ENCODE peak calls at places on chromosomes 13 and 19, in four cellular contexts. I, D, S and V are unnamed samples.

GRCh38 chr19:16274466-16274865 is 50.2 kb upstream of the KLF2 start:
- DNase-seq in I (no peak), D (peak; percentile 67), S (peak; percentile 37), V (no peak)

GRCh38 chr13:83620535-83621220 is 261.6 kb downstream of the SLITRK1 start:
- DNase-seq in I (no peak), D (no peak), S (peak; percentile 73), V (no peak)

GRCh38 chr19:35793381-35794165 is 18.2 kb downstream of the ARHGAP33 start:
- DNase-seq in I (no peak), D (no peak), S (peak; percentile 55), V (no peak)

GRCh38 chr19:3094638-3095374 is 644 bp downstream of the GNA11 start:
- DNase-seq in I (peak; percentile 48), D (no peak), S (peak; percentile 55), V (peak; percentile 60)

GRCh38 chr19:15402411-15403150 is 16.2 kb downstream of the AKAP8L start:
- DNase-seq in I (no peak), D (no peak), S (no peak), V (no peak)

GRCh38 chr13:75181906-75182305 is 300.1 kb downstream of the TBC1D4 start:
- DNase-seq in I (no peak), D (no peak), S (peak; percentile 74), V (no peak)

GRCh38 chr13:112322562-112322961 is 53.6 kb upstream of the SPACA7 start:
- DNase-seq in I (no peak), D (no peak), S (no peak), V (no peak)

GRCh38 chr13:72648513-72649065 is 78.8 kb downstream of the MZT1 start:
- DNase-seq in I (no peak), D (no peak), S (no peak), V (no peak)

GRCh38 chr19:12202250-12202649 is 39.4 kb downstream of the ZNF136 start:
- DNase-seq in I (peak; percentile 39), D (no peak), S (peak; percentile 3), V (no peak)

GRCh38 chr13:72820156-72820897 is 38.4 kb downstream of the PIBF1 start:
- DNase-seq in I (no peak), D (no peak), S (peak; percentile 54), V (no peak)

GRCh38 chr13:49953560-49953959 is 17.4 kb upstream of the SPRYD7 start:
- DNase-seq in I (no peak), D (no peak), S (no peak), V (no peak)

GRCh38 chr19:44789943-44790467 is 12.3 kb downstream of the CBLC start:
- DNase-seq in I (no peak), D (no peak), S (no peak), V (no peak)

GRCh38 chr19:40539070-40539469 is 37.6 kb upstream of the SHKBP1 start:
- DNase-seq in I (no peak), D (no peak), S (no peak), V (no peak)

GRCh38 chr13:47835470-47836228 is 165.4 kb downstream of the SUCLA2 start:
- DNase-seq in I (no peak), D (no peak), S (peak; percentile 6), V (no peak)

GRCh38 chr19:13978306-13978705 is 26.0 kb downstream of the DCAF15 start:
- DNase-seq in I (no peak), D (peak; percentile 86), S (peak; percentile 68), V (no peak)

GRCh38 chr19:33248553-33248953 is 22.9 kb upstream of the SLC7A10 start:
- DNase-seq in I (no peak), D (no peak), S (no peak), V (no peak)

GRCh38 chr13:34863360-34864135 is 78.5 kb upstream of the NBEA start:
- DNase-seq in I (no peak), D (no peak), S (peak; percentile 92), V (no peak)

GRCh38 chr13:103002279-103002678 is 63.9 kb downstream of the SLC10A2 start:
- DNase-seq in I (no peak), D (no peak), S (no peak), V (no peak)

GRCh38 chr13:75072368-75072767 is 409.6 kb downstream of the TBC1D4 start:
- DNase-seq in I (no peak), D (no peak), S (no peak), V (no peak)

GRCh38 chr13:66040506-66040905 is 1189.6 kb downstream of the PCDH9 start:
- DNase-seq in I (no peak), D (no peak), S (no peak), V (no peak)

GRCh38 chr19:42254083-42254849 is 662 bp downstream of the ERF start:
- DNase-seq in I (peak; percentile 83), D (peak; percentile 79), S (peak; percentile 76), V (peak; percentile 81)

GRCh38 chr13:105338044-105338443 is 1197.4 kb downstream of the EFNB2 start:
- DNase-seq in I (no peak), D (no peak), S (no peak), V (no peak)

GRCh38 chr13:26254583-26255102 is 714 bp downstream of the CDK8 start:
- DNase-seq in I (peak; percentile 70), D (peak; percentile 29), S (peak; percentile 60), V (peak; percentile 69)

GRCh38 chr19:19742773-19743172 is 9.9 kb upstream of the ZNF14 start:
- DNase-seq in I (no peak), D (no peak), S (no peak), V (no peak)

GRCh38 chr19:50252111-50252886 is 48.9 kb downstream of the MYH14 start:
- DNase-seq in I (peak; percentile 29), D (no peak), S (peak; percentile 6), V (peak; percentile 43)

GRCh38 chr13:19927117-19927734 is 31.3 kb upstream of the ZMYM2 start:
- DNase-seq in I (no peak), D (no peak), S (peak; percentile 47), V (peak; percentile 49)

GRCh38 chr19:43814663-43815352 is 12.3 kb upstream of the ZNF283 start:
- DNase-seq in I (no peak), D (no peak), S (no peak), V (no peak)

GRCh38 chr13:111514646-111515617 is 194.5 kb downstream of the TEX29 start:
- DNase-seq in I (no peak), D (no peak), S (no peak), V (no peak)

GRCh38 chr19:48044561-48044960 is 682 bp upstream of the CABP5 start:
- DNase-seq in I (no peak), D (no peak), S (peak; percentile 6), V (no peak)

GRCh38 chr13:113008841-113009240 is 39.8 kb downstream of the MCF2L start:
- DNase-seq in I (no peak), D (no peak), S (no peak), V (no peak)

GRCh38 chr13:72565893-72566292 is 161.5 kb downstream of the MZT1 start:
- DNase-seq in I (no peak), D (no peak), S (peak; percentile 1), V (peak; percentile 21)

DNA sequence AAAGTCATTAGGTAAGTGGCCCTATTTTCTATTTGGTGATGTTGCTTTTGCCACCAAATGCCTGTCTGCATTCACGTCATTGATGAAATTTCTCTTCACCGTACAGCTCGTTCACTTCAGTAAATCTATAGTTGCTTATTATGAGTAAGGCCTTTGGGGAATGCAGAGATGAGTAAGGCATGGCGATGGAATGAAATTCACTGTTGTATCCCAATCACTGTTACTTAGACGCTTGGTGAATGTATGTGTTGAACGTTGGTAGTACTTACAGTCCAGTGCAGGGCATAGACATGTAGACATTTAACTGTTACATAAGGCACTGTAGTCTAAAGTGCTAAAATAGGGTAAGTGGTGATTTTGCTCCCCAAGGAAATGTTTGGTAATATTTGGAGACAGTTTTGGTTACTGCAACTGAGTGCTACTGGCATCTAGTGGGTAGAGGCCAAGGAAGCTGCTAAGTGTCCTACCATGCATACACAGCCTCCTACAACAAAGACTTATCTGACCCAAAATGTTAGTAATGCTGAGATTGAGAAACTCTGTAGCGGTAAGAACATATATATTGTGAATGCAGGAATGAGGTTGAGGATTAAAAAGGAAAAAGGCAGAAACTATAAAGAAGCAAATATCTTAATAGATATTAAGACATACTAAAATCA is 5.8 kb downstream of the AKAP11 start:
- DNase-seq in I (no peak), D (no peak), S (no peak), V (peak; percentile 38)
- H3K4me3 ChIP-seq in I (no peak overlapping the region), D (no peak overlapping the region), S (no peak overlapping the region), V (peak overlapping the region; percentile 98)

GRCh38 chr19:8335343-8336071 is 7.6 kb downstream of the KANK3 start:
- DNase-seq in I (no peak), D (no peak), S (no peak), V (peak; percentile 35)
- TF ChIP-seq CTCF in I (no peak), D (no peak), S (no peak), V (peak; percentile 23)

DNA sequence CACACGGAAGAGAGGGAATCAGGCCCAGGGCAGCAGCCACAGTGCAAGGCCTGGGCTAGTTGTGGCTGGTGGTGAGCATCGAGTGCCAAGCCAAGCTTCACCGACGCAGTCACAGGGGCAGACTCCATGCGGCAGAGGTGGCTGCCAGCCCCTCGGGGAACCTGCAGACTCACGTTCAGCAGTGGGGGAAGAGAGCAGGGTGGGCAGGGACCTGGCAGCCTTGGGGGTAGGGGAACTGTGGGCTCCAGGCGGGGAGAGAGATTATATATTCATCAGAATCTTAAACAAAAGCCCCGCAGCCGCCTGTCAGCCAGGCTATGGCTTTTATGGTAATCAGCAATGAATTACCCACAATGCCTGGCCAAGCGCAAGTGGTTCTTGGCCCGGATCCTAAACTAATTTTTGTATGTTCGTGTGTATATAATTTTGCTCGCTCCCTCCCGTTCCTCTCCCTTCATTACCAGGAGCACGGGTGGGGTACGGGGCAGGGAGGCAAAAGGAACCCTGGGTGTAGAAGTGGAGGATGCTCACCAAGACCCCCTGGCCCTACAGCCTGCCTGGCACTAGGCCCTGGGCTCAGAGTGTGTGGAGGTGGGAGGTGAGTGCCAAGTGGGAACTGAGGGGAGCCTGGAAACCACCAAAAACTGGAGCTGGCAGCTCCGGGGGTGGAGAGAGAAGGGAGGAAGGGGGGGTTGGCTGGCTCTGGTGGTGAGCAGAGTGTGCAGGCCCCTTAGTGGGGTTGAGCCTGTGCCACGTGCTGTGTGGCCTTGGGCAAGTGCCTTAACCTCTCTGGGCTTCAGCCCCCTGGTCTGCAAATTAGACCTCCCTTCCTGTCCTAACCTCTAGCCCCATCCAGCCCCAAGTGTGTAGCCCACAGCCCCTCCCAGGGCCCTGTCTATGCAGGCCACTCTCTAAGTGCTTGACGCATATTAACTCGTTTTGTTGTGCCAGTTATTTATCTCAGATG is 31.9 kb downstream of the PTPRS start:
- DNase-seq in I (no peak), D (peak; percentile 80), S (peak; percentile 50), V (no peak)
- H3K4me3 ChIP-seq in I (no peak overlapping the region), D (peak overlapping the region; percentile 10), S (no peak overlapping the region), V (no peak overlapping the region)

DNA sequence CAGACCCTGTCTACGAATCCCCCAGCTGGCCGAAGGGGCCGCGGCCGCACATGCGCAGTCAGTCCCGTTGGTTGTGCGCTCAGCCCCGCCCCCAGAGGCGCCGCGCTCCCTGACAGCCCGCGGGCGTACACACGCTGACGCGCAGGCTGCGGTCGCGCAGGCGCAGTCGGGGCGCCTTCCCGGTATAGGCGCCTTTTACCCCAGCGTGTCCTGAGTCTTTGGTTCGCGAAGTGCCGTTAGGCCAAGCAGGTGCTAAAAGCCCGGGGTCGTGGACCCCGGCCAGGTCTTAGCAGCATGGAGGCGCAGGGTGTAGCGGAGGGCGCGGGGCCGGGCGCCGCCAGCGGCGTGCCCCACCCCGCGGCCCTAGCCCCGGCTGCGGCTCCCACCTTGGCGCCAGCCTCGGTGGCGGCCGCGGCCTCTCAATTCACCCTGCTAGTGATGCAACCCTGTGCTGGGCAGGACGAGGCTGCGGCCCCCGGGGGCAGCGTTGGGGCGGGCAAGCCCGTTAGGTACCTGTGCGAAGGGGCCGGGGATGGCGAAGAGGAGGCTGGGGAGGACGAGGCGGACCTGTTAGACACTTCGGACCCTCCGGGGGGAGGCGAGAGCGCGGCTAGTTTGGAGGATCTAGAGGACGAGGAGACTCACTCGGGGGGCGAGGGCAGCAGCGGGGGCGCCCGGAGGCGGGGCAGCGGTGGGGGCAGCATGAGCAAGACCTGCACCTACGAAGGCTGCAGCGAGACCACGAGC is at the start of gene RFXAP:
- DNase-seq in I (peak; percentile 89), D (peak; percentile 87), S (peak; percentile 95), V (peak; percentile 95)
- TF ChIP-seq CTCF in I (no peak), D (peak; percentile 11), S (no peak), V (peak; percentile 8)